ENCODE peak calls at places on chromosomes 6 and 20, in seven cellular contexts. Y is fibroblast of gingiva; S is H7; H is activated CD4-positive, CD25-positive, alpha-beta regulatory T cell treated with anti-CD3 and anti-CD28 coated beads, Interleukin-2, amount 50 U/mL, for 72 hours; M is naive B cell; X is EL; A is effector CD4-positive, alpha-beta T cell. B is an unnamed sample.

GRCh38 chr6:142705054-142705453 is 239.9 kb downstream of the HIVEP2 start:
- DNase-seq in Y (no peak), S (no peak), H (no peak), M (no peak), X (no peak), A (no peak), B (no peak)

GRCh38 chr20:57020364-57020763 is 246.1 kb downstream of the BMP7 start:
- DNase-seq in Y (no peak), S (no peak), H (no peak), M (no peak), X (no peak), A (no peak), B (no peak)

GRCh38 chr20:57849126-57849867 is 139.5 kb upstream of the PMEPA1 start:
- DNase-seq in Y (peak), S (no peak), H (no peak), M (no peak), X (no peak), A (no peak), B (no peak)

GRCh38 chr20:63696311-63696627 is 183 bp upstream of the TNFRSF6B start:
- DNase-seq in Y (peak), S (peak), H (no peak), M (peak), X (no peak), A (no peak), B (no peak)

GRCh38 chr6:144952456-144953240 is 667.5 kb downstream of the UTRN start:
- DNase-seq in Y (no peak), S (no peak), H (no peak), M (no peak), X (no peak), A (no peak), B (no peak)

GRCh38 chr6:26116267-26116666 is 29.0 kb downstream of the HFE start:
- DNase-seq in Y (no peak), S (no peak), H (no peak), M (no peak), X (no peak), A (no peak), B (no peak)

GRCh38 chr6:81834141-81834621 is 81.7 kb upstream of the TENT5A start:
- DNase-seq in Y (peak), S (no peak), H (no peak), M (no peak), X (peak), A (no peak), B (no peak)

GRCh38 chr6:9140861-9141534 is 705.7 kb upstream of the SLC35B3 start:
- DNase-seq in Y (peak), S (no peak), H (no peak), M (no peak), X (peak), A (no peak), B (peak)

GRCh38 chr20:56440346-56441007 is 27.9 kb upstream of the RTF2 start:
- DNase-seq in Y (no peak), S (no peak), H (peak), M (peak), X (peak), A (peak), B (no peak)

GRCh38 chr6:25883536-25883935 is 9.5 kb upstream of the SLC17A3 start:
- DNase-seq in Y (peak), S (no peak), H (no peak), M (no peak), X (peak), A (no peak), B (no peak)

GRCh38 chr6:167245586-167245985 is 45.5 kb upstream of the UNC93A start:
- DNase-seq in Y (no peak), S (no peak), H (no peak), M (no peak), X (no peak), A (no peak), B (no peak)

GRCh38 chr20:33868042-33868441 is 56.9 kb downstream of the CHMP4B start:
- DNase-seq in Y (no peak), S (no peak), H (no peak), M (no peak), X (no peak), A (no peak), B (no peak)

GRCh38 chr6:35485402-35485877 is 11.4 kb downstream of the TEAD3 start:
- DNase-seq in Y (no peak), S (peak), H (no peak), M (no peak), X (peak), A (no peak), B (no peak)

GRCh38 chr6:49336514-49337131 is 126.4 kb downstream of the MMUT start:
- DNase-seq in Y (no peak), S (no peak), H (no peak), M (no peak), X (no peak), A (no peak), B (no peak)

GRCh38 chr6:46323312-46323965 is 152.7 kb upstream of the ENPP5 start:
- DNase-seq in Y (peak), S (no peak), H (no peak), M (no peak), X (peak), A (no peak), B (no peak)

GRCh38 chr6:114592506-114592905 is 249.7 kb upstream of the HS3ST5 start:
- DNase-seq in Y (no peak), S (no peak), H (no peak), M (no peak), X (peak), A (no peak), B (no peak)

GRCh38 chr6:103335412-103335811 is 1524.3 kb downstream of the HACE1 start:
- DNase-seq in Y (no peak), S (no peak), H (no peak), M (no peak), X (no peak), A (no peak), B (no peak)

GRCh38 chr6:138011413-138011812 is 95.8 kb downstream of the PERP start:
- DNase-seq in Y (peak), S (no peak), H (no peak), M (no peak), X (no peak), A (no peak), B (no peak)

GRCh38 chr6:139409026-139409425 is 34.6 kb upstream of the CITED2 start:
- DNase-seq in Y (peak), S (no peak), H (no peak), M (no peak), X (peak), A (no peak), B (no peak)

GRCh38 chr6:43171284-43172126 is 436 bp downstream of the SRF start:
- DNase-seq in Y (no peak), S (peak), H (peak), M (peak), X (no peak), A (peak), B (no peak)

GRCh38 chr6:15936503-15936902 is 192.4 kb upstream of the MYLIP start:
- DNase-seq in Y (no peak), S (no peak), H (no peak), M (peak), X (no peak), A (no peak), B (no peak)

GRCh38 chr20:34581341-34582189 is 23.0 kb downstream of the MAP1LC3A start:
- DNase-seq in Y (peak), S (no peak), H (peak), M (no peak), X (peak), A (no peak), B (no peak)

GRCh38 chr6:45371924-45372582 is 5.7 kb downstream of the SUPT3H start:
- DNase-seq in Y (no peak), S (no peak), H (no peak), M (no peak), X (no peak), A (no peak), B (no peak)

GRCh38 chr6:116126032-116126431 is at the start of gene COL10A1:
- DNase-seq in Y (no peak), S (no peak), H (no peak), M (no peak), X (no peak), A (no peak), B (no peak)

GRCh38 chr20:45229264-45230056 is 8.3 kb downstream of the SEMG2 start:
- DNase-seq in Y (no peak), S (peak), H (peak), M (peak), X (peak), A (no peak), B (no peak)

GRCh38 chr20:21259346-21259745 is 43.8 kb upstream of the XRN2 start:
- DNase-seq in Y (no peak), S (no peak), H (no peak), M (no peak), X (no peak), A (no peak), B (no peak)

GRCh38 chr6:35015476-35015875 is 125.7 kb downstream of the TCP11 start:
- DNase-seq in Y (no peak), S (no peak), H (no peak), M (no peak), X (no peak), A (no peak), B (no peak)

GRCh38 chr6:119887671-119888070 is 538.1 kb upstream of the MAN1A1 start:
- DNase-seq in Y (no peak), S (no peak), H (no peak), M (no peak), X (no peak), A (no peak), B (no peak)